ENCODE peak calls at places on chromosomes 5 and 9, in six cellular contexts. I is PC-9, Z is tibial artery, E is left ventricle myocardium inferior, Q is A549, H is endothelial cell of umbilical vein. R is an unnamed sample.

GRCh38 chr5:169590602-169591001 is 7.0 kb downstream of the SPDL1 start:
- DNase-seq in I (no peak), Z (no peak), E (no peak), Q (no peak), H (no peak), R (no peak)

GRCh38 chr9:129610473-129611301 is 10.2 kb downstream of the C9orf50 start:
- DNase-seq in I (peak; percentile 77), Z (peak; percentile 87), E (peak; percentile 81), Q (peak; percentile 88), H (peak; percentile 64), R (peak; percentile 66)

GRCh38 chr5:66796306-66797292 is 200.4 kb downstream of the MAST4 start:
- DNase-seq in I (no peak), Z (no peak), E (no peak), Q (peak; percentile 13), H (no peak), R (no peak)

GRCh38 chr5:135027318-135027698 is 6.7 kb downstream of the PITX1 start:
- DNase-seq in I (no peak), Z (no peak), E (no peak), Q (no peak), H (no peak), R (no peak)

GRCh38 chr5:97874491-97874890 is 691.4 kb upstream of the RIOK2 start:
- DNase-seq in I (no peak), Z (no peak), E (no peak), Q (no peak), H (no peak), R (no peak)

GRCh38 chr5:22319798-22320197 is 533.3 kb downstream of the CDH12 start:
- DNase-seq in I (no peak), Z (no peak), E (no peak), Q (no peak), H (no peak), R (no peak)

GRCh38 chr5:179158556-179158955 is 98.4 kb downstream of the ZNF354C start:
- DNase-seq in I (no peak), Z (peak; percentile 51), E (no peak), Q (no peak), H (no peak), R (no peak)

GRCh38 chr5:174801798-174802197 is 77.4 kb downstream of the MSX2 start:
- DNase-seq in I (no peak), Z (no peak), E (no peak), Q (no peak), H (no peak), R (no peak)

DNA sequence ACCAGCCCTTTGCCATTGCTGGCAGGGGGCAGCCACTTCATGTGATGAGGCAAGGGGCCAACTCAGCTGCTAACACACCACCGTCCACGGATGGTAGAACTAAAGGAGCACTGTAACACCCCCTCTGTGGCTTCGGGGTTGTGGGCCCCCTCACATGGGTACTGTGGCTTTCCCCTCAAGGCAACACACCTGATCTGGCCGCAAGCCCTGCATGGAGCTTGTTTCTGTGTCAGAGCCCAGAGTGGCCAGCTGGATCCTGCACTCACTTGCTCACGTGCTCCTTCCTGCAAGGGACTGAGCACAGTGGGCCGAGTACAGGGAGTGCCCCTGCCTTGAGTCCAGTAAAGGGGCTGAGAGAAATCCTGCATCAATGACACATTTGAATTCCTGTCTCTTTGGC is 507.4 kb upstream of the SMC2 start:
- DNase-seq in I (no peak), Z (no peak), E (no peak), Q (no peak), H (no peak), R (no peak)
- H3K9me3 ChIP-seq in I (no peaks in the 10 kb centered on the region), Z (no peaks in the 10 kb centered on the region), E (peaks cover 21% of the 10 kb centered on the region), Q (no peaks in the 10 kb centered on the region), H (no peaks in the 10 kb centered on the region), R (no peaks in the 10 kb centered on the region)

GRCh38 chr9:125522328-125522725 is 184.7 kb downstream of the MAPKAP1 start:
- DNase-seq in I (peak; percentile 74), Z (no peak), E (no peak), Q (no peak), H (peak; percentile 16), R (no peak)
- H3K4me3 ChIP-seq in I (peak overlapping the region; percentile 11), Z (no peak overlapping the region), E (no peak overlapping the region), Q (no peak overlapping the region), H (no peak overlapping the region), R (no peak overlapping the region)

GRCh38 chr9:88418025-88418424 is 29.8 kb downstream of the SPIN1 start:
- DNase-seq in I (no peak), Z (no peak), E (no peak), Q (no peak), H (no peak), R (no peak)
- H3K9me3 ChIP-seq in I (peaks cover 39% of the 10 kb centered on the region), Z (no peaks in the 10 kb centered on the region), E (peaks cover 42% of the 10 kb centered on the region), Q (peaks cover 42% of the 10 kb centered on the region), H (peaks cover 3% of the 10 kb centered on the region), R (peaks cover 10% of the 10 kb centered on the region)

DNA sequence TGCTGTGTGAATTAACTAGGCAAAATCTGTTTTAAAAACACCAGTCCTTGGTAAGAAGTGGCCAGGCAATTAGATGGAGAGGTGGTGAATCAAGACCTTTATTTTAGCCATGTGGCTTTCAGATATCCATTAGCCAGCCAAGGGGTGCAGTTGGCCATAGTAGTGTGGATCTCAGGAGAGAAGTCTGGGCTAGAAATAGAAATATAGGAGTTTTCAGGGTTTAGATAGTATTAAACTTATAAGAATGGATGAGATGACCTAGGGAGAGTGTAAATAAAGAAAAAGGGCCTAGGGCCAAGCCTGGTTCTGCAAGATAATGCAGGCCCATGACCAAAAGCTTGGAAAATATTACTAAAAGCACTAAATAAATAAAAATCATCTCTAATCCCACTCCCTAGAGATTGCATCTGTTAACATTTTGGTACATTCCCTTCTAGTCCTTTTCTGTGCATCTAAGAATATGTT is 40.3 kb upstream of the KIF2A start:
- DNase-seq in I (no peak), Z (no peak), E (no peak), Q (no peak), H (no peak), R (no peak)
- H3K4me3 ChIP-seq in I (no peak overlapping the region), Z (no peak overlapping the region), E (no peak overlapping the region), Q (no peak overlapping the region), H (no peak overlapping the region), R (no peak overlapping the region)

GRCh38 chr9:123846966-123847365 is 83.0 kb downstream of the DENND1A start:
- DNase-seq in I (no peak), Z (no peak), E (no peak), Q (no peak), H (no peak), R (no peak)
- H3K9me3 ChIP-seq in I (peaks cover 12% of the 10 kb centered on the region), Z (peaks cover 9% of the 10 kb centered on the region), E (peaks cover 69% of the 10 kb centered on the region), Q (peaks cover 39% of the 10 kb centered on the region), H (no peaks in the 10 kb centered on the region), R (peaks cover 4% of the 10 kb centered on the region)

GRCh38 chr9:127305450-127306226 is 41.1 kb downstream of the GARNL3 start:
- DNase-seq in I (no peak), Z (no peak), E (no peak), Q (no peak), H (no peak), R (no peak)

GRCh38 chr9:127308559-127309429 is 44.2 kb downstream of the GARNL3 start:
- DNase-seq in I (no peak), Z (no peak), E (no peak), Q (no peak), H (no peak), R (no peak)

GRCh38 chr9:127309715-127310114 is 45.1 kb downstream of the GARNL3 start:
- DNase-seq in I (no peak), Z (no peak), E (no peak), Q (no peak), H (no peak), R (no peak)

GRCh38 chr9:127311239-127311741 is 46.7 kb downstream of the GARNL3 start:
- DNase-seq in I (peak; percentile 63), Z (peak; percentile 81), E (no peak), Q (peak; percentile 33), H (peak; percentile 74), R (no peak)

GRCh38 chr9:127307802-127308201 is 43.2 kb downstream of the GARNL3 start:
- DNase-seq in I (no peak), Z (no peak), E (peak; percentile 39), Q (no peak), H (no peak), R (no peak)
- H3K4me3 ChIP-seq in I (no peak overlapping the region), Z (no peak overlapping the region), E (no peak overlapping the region), Q (no peak overlapping the region), H (no peak overlapping the region), R (no peak overlapping the region)